ENCODE peak calls at places on chromosome 20, in six cellular contexts. One of them, this sample, is unnamed.
A peak's percentile ranks its signal among the peaks of the same experiment; 100 is the strongest.

GRCh38 chr20:24001901-24002405 is 13.4 kb upstream of the GGTLC1 start:
- DNase-seq in caudate nucleus: no peak
- DNase-seq in NCI-H2081 treated with DMSO at 0.1 percent for 48 hours: no peak
- DNase-seq in activated T-helper 1 cell treated with anti-CD3 and anti-CD28 coated beads, Interleukin-2, amount 50 U/mL, for 16 hours: no peak
- DNase-seq in activated naive CD4-positive, alpha-beta T cell: no peak
- DNase-seq in breast epithelium: no peak
- DNase-seq in this sample: no peak

GRCh38 chr20:3813758-3814581 is 6.4 kb upstream of the AP5S1 start:
- DNase-seq in caudate nucleus: no peak
- DNase-seq in NCI-H2081 treated with DMSO at 0.1 percent for 48 hours: no peak
- DNase-seq in activated T-helper 1 cell treated with anti-CD3 and anti-CD28 coated beads, Interleukin-2, amount 50 U/mL, for 16 hours: no peak
- DNase-seq in activated naive CD4-positive, alpha-beta T cell: no peak
- DNase-seq in breast epithelium: no peak
- DNase-seq in this sample: no peak

GRCh38 chr20:40892642-40893041 is 136.0 kb upstream of the TOP1 start:
- DNase-seq in caudate nucleus: no peak
- DNase-seq in NCI-H2081 treated with DMSO at 0.1 percent for 48 hours: no peak
- DNase-seq in activated T-helper 1 cell treated with anti-CD3 and anti-CD28 coated beads, Interleukin-2, amount 50 U/mL, for 16 hours: no peak
- DNase-seq in activated naive CD4-positive, alpha-beta T cell: no peak
- DNase-seq in breast epithelium: no peak
- DNase-seq in this sample: no peak

GRCh38 chr20:34989118-34989517 is 33.5 kb downstream of the MYH7B start:
- DNase-seq in caudate nucleus: no peak
- DNase-seq in NCI-H2081 treated with DMSO at 0.1 percent for 48 hours: no peak
- DNase-seq in activated T-helper 1 cell treated with anti-CD3 and anti-CD28 coated beads, Interleukin-2, amount 50 U/mL, for 16 hours: no peak
- DNase-seq in activated naive CD4-positive, alpha-beta T cell: no peak
- DNase-seq in breast epithelium: no peak
- DNase-seq in this sample: no peak

GRCh38 chr20:32672982-32673727 is 586 bp downstream of the C20orf203 start:
- DNase-seq in caudate nucleus: no peak
- DNase-seq in NCI-H2081 treated with DMSO at 0.1 percent for 48 hours: no peak
- DNase-seq in activated T-helper 1 cell treated with anti-CD3 and anti-CD28 coated beads, Interleukin-2, amount 50 U/mL, for 16 hours: no peak
- DNase-seq in activated naive CD4-positive, alpha-beta T cell: no peak
- DNase-seq in breast epithelium: no peak
- DNase-seq in this sample: peak; percentile 24

GRCh38 chr20:50587291-50587961 is 77.2 kb downstream of the PTPN1 start:
- DNase-seq in caudate nucleus: no peak
- DNase-seq in NCI-H2081 treated with DMSO at 0.1 percent for 48 hours: no peak
- DNase-seq in activated T-helper 1 cell treated with anti-CD3 and anti-CD28 coated beads, Interleukin-2, amount 50 U/mL, for 16 hours: no peak
- DNase-seq in activated naive CD4-positive, alpha-beta T cell: no peak
- DNase-seq in breast epithelium: no peak
- DNase-seq in this sample: no peak

GRCh38 chr20:24027229-24027628 is 38.6 kb upstream of the GGTLC1 start:
- DNase-seq in caudate nucleus: no peak
- DNase-seq in NCI-H2081 treated with DMSO at 0.1 percent for 48 hours: no peak
- DNase-seq in activated T-helper 1 cell treated with anti-CD3 and anti-CD28 coated beads, Interleukin-2, amount 50 U/mL, for 16 hours: peak; percentile 42
- DNase-seq in activated naive CD4-positive, alpha-beta T cell: peak; percentile 6
- DNase-seq in breast epithelium: no peak
- DNase-seq in this sample: peak; percentile 26

GRCh38 chr20:43508604-43509040 is 1.1 kb downstream of the L3MBTL1 start:
- DNase-seq in caudate nucleus: no peak
- DNase-seq in NCI-H2081 treated with DMSO at 0.1 percent for 48 hours: no peak
- DNase-seq in activated T-helper 1 cell treated with anti-CD3 and anti-CD28 coated beads, Interleukin-2, amount 50 U/mL, for 16 hours: no peak
- DNase-seq in activated naive CD4-positive, alpha-beta T cell: no peak
- DNase-seq in breast epithelium: no peak
- DNase-seq in this sample: no peak

GRCh38 chr20:33337119-33337518 is 54.1 kb downstream of the BPIFB1 start:
- DNase-seq in caudate nucleus: no peak
- DNase-seq in NCI-H2081 treated with DMSO at 0.1 percent for 48 hours: no peak
- DNase-seq in activated T-helper 1 cell treated with anti-CD3 and anti-CD28 coated beads, Interleukin-2, amount 50 U/mL, for 16 hours: no peak
- DNase-seq in activated naive CD4-positive, alpha-beta T cell: no peak
- DNase-seq in breast epithelium: no peak
- DNase-seq in this sample: no peak

GRCh38 chr20:58008413-58008812 is 220.0 kb downstream of the ANKRD60 start:
- DNase-seq in caudate nucleus: no peak
- DNase-seq in NCI-H2081 treated with DMSO at 0.1 percent for 48 hours: no peak
- DNase-seq in activated T-helper 1 cell treated with anti-CD3 and anti-CD28 coated beads, Interleukin-2, amount 50 U/mL, for 16 hours: no peak
- DNase-seq in activated naive CD4-positive, alpha-beta T cell: no peak
- DNase-seq in breast epithelium: peak; percentile 24
- DNase-seq in this sample: no peak

GRCh38 chr20:49446808-49447207 is 35.7 kb downstream of the KCNB1 start:
- DNase-seq in caudate nucleus: peak; percentile 23
- DNase-seq in NCI-H2081 treated with DMSO at 0.1 percent for 48 hours: no peak
- DNase-seq in activated T-helper 1 cell treated with anti-CD3 and anti-CD28 coated beads, Interleukin-2, amount 50 U/mL, for 16 hours: no peak
- DNase-seq in activated naive CD4-positive, alpha-beta T cell: no peak
- DNase-seq in breast epithelium: no peak
- DNase-seq in this sample: no peak

GRCh38 chr20:17916365-17916996 is 52.1 kb downstream of the SNX5 start:
- DNase-seq in caudate nucleus: no peak
- DNase-seq in NCI-H2081 treated with DMSO at 0.1 percent for 48 hours: no peak
- DNase-seq in activated T-helper 1 cell treated with anti-CD3 and anti-CD28 coated beads, Interleukin-2, amount 50 U/mL, for 16 hours: no peak
- DNase-seq in activated naive CD4-positive, alpha-beta T cell: no peak
- DNase-seq in breast epithelium: no peak
- DNase-seq in this sample: no peak

GRCh38 chr20:8860011-8860495 is 208.8 kb upstream of the PLCB4 start:
- DNase-seq in caudate nucleus: no peak
- DNase-seq in NCI-H2081 treated with DMSO at 0.1 percent for 48 hours: no peak
- DNase-seq in activated T-helper 1 cell treated with anti-CD3 and anti-CD28 coated beads, Interleukin-2, amount 50 U/mL, for 16 hours: no peak
- DNase-seq in activated naive CD4-positive, alpha-beta T cell: no peak
- DNase-seq in breast epithelium: no peak
- DNase-seq in this sample: no peak

GRCh38 chr20:1818895-1819294 is 76.3 kb upstream of the SIRPA start:
- DNase-seq in caudate nucleus: no peak
- DNase-seq in NCI-H2081 treated with DMSO at 0.1 percent for 48 hours: no peak
- DNase-seq in activated T-helper 1 cell treated with anti-CD3 and anti-CD28 coated beads, Interleukin-2, amount 50 U/mL, for 16 hours: no peak
- DNase-seq in activated naive CD4-positive, alpha-beta T cell: no peak
- DNase-seq in breast epithelium: no peak
- DNase-seq in this sample: no peak

GRCh38 chr20:36104244-36104643 is 50.3 kb upstream of the EPB41L1 start:
- DNase-seq in caudate nucleus: no peak
- DNase-seq in NCI-H2081 treated with DMSO at 0.1 percent for 48 hours: no peak
- DNase-seq in activated T-helper 1 cell treated with anti-CD3 and anti-CD28 coated beads, Interleukin-2, amount 50 U/mL, for 16 hours: no peak
- DNase-seq in activated naive CD4-positive, alpha-beta T cell: no peak
- DNase-seq in breast epithelium: no peak
- DNase-seq in this sample: no peak

GRCh38 chr20:35939264-35939663 is 15.0 kb downstream of the SCAND1 start:
- DNase-seq in caudate nucleus: no peak
- DNase-seq in NCI-H2081 treated with DMSO at 0.1 percent for 48 hours: no peak
- DNase-seq in activated T-helper 1 cell treated with anti-CD3 and anti-CD28 coated beads, Interleukin-2, amount 50 U/mL, for 16 hours: no peak
- DNase-seq in activated naive CD4-positive, alpha-beta T cell: no peak
- DNase-seq in breast epithelium: no peak
- DNase-seq in this sample: no peak

GRCh38 chr20:21396045-21396893 is 1.1 kb downstream of the NKX2-4 start:
- DNase-seq in caudate nucleus: no peak
- DNase-seq in NCI-H2081 treated with DMSO at 0.1 percent for 48 hours: no peak
- DNase-seq in activated T-helper 1 cell treated with anti-CD3 and anti-CD28 coated beads, Interleukin-2, amount 50 U/mL, for 16 hours: no peak
- DNase-seq in activated naive CD4-positive, alpha-beta T cell: no peak
- DNase-seq in breast epithelium: no peak
- DNase-seq in this sample: no peak

GRCh38 chr20:33387177-33387576 is 14.1 kb downstream of the CDK5RAP1 start:
- DNase-seq in caudate nucleus: no peak
- DNase-seq in NCI-H2081 treated with DMSO at 0.1 percent for 48 hours: no peak
- DNase-seq in activated T-helper 1 cell treated with anti-CD3 and anti-CD28 coated beads, Interleukin-2, amount 50 U/mL, for 16 hours: no peak
- DNase-seq in activated naive CD4-positive, alpha-beta T cell: no peak
- DNase-seq in breast epithelium: no peak
- DNase-seq in this sample: no peak

GRCh38 chr20:21534453-21534852 is 20.6 kb upstream of the NKX2-2 start:
- DNase-seq in caudate nucleus: no peak
- DNase-seq in NCI-H2081 treated with DMSO at 0.1 percent for 48 hours: no peak
- DNase-seq in activated T-helper 1 cell treated with anti-CD3 and anti-CD28 coated beads, Interleukin-2, amount 50 U/mL, for 16 hours: no peak
- DNase-seq in activated naive CD4-positive, alpha-beta T cell: no peak
- DNase-seq in breast epithelium: no peak
- DNase-seq in this sample: no peak

GRCh38 chr20:48807586-48808381 is 20.0 kb downstream of the PREX1 start:
- DNase-seq in caudate nucleus: peak; percentile 59
- DNase-seq in NCI-H2081 treated with DMSO at 0.1 percent for 48 hours: no peak
- DNase-seq in activated T-helper 1 cell treated with anti-CD3 and anti-CD28 coated beads, Interleukin-2, amount 50 U/mL, for 16 hours: no peak
- DNase-seq in activated naive CD4-positive, alpha-beta T cell: no peak
- DNase-seq in breast epithelium: no peak
- DNase-seq in this sample: no peak

GRCh38 chr20:24560571-24561485 is 91.4 kb downstream of the SYNDIG1 start:
- DNase-seq in caudate nucleus: no peak
- DNase-seq in NCI-H2081 treated with DMSO at 0.1 percent for 48 hours: no peak
- DNase-seq in activated T-helper 1 cell treated with anti-CD3 and anti-CD28 coated beads, Interleukin-2, amount 50 U/mL, for 16 hours: no peak
- DNase-seq in activated naive CD4-positive, alpha-beta T cell: no peak
- DNase-seq in breast epithelium: no peak
- DNase-seq in this sample: no peak

GRCh38 chr20:9112541-9113515 is 43.9 kb downstream of the PLCB4 start:
- DNase-seq in caudate nucleus: no peak
- DNase-seq in NCI-H2081 treated with DMSO at 0.1 percent for 48 hours: no peak
- DNase-seq in activated T-helper 1 cell treated with anti-CD3 and anti-CD28 coated beads, Interleukin-2, amount 50 U/mL, for 16 hours: no peak
- DNase-seq in activated naive CD4-positive, alpha-beta T cell: no peak
- DNase-seq in breast epithelium: no peak
- DNase-seq in this sample: no peak

GRCh38 chr20:45905505-45906079 is 6.4 kb downstream of the PLTP start:
- DNase-seq in caudate nucleus: no peak
- DNase-seq in NCI-H2081 treated with DMSO at 0.1 percent for 48 hours: no peak
- DNase-seq in activated T-helper 1 cell treated with anti-CD3 and anti-CD28 coated beads, Interleukin-2, amount 50 U/mL, for 16 hours: no peak
- DNase-seq in activated naive CD4-positive, alpha-beta T cell: no peak
- DNase-seq in breast epithelium: no peak
- DNase-seq in this sample: no peak

GRCh38 chr20:38195041-38195504 is 30.0 kb upstream of the TGM2 start:
- DNase-seq in caudate nucleus: no peak
- DNase-seq in NCI-H2081 treated with DMSO at 0.1 percent for 48 hours: no peak
- DNase-seq in activated T-helper 1 cell treated with anti-CD3 and anti-CD28 coated beads, Interleukin-2, amount 50 U/mL, for 16 hours: no peak
- DNase-seq in activated naive CD4-positive, alpha-beta T cell: no peak
- DNase-seq in breast epithelium: no peak
- DNase-seq in this sample: no peak

GRCh38 chr20:32289661-32290431 is 12.4 kb downstream of the KIF3B start:
- DNase-seq in caudate nucleus: no peak
- DNase-seq in NCI-H2081 treated with DMSO at 0.1 percent for 48 hours: no peak
- DNase-seq in activated T-helper 1 cell treated with anti-CD3 and anti-CD28 coated beads, Interleukin-2, amount 50 U/mL, for 16 hours: no peak
- DNase-seq in activated naive CD4-positive, alpha-beta T cell: no peak
- DNase-seq in breast epithelium: no peak
- DNase-seq in this sample: no peak

GRCh38 chr20:47857994-47858557 is 72.8 kb upstream of the SULF2 start:
- DNase-seq in caudate nucleus: no peak
- DNase-seq in NCI-H2081 treated with DMSO at 0.1 percent for 48 hours: no peak
- DNase-seq in activated T-helper 1 cell treated with anti-CD3 and anti-CD28 coated beads, Interleukin-2, amount 50 U/mL, for 16 hours: no peak
- DNase-seq in activated naive CD4-positive, alpha-beta T cell: no peak
- DNase-seq in breast epithelium: no peak
- DNase-seq in this sample: no peak

GRCh38 chr20:34037121-34037520 is 43.4 kb downstream of the RALY start:
- DNase-seq in caudate nucleus: no peak
- DNase-seq in NCI-H2081 treated with DMSO at 0.1 percent for 48 hours: no peak
- DNase-seq in activated T-helper 1 cell treated with anti-CD3 and anti-CD28 coated beads, Interleukin-2, amount 50 U/mL, for 16 hours: peak; percentile 22
- DNase-seq in activated naive CD4-positive, alpha-beta T cell: no peak
- DNase-seq in breast epithelium: no peak
- DNase-seq in this sample: no peak

GRCh38 chr20:54195483-54196472 is 12.1 kb upstream of the PFDN4 start:
- DNase-seq in caudate nucleus: no peak
- DNase-seq in NCI-H2081 treated with DMSO at 0.1 percent for 48 hours: no peak
- DNase-seq in activated T-helper 1 cell treated with anti-CD3 and anti-CD28 coated beads, Interleukin-2, amount 50 U/mL, for 16 hours: no peak
- DNase-seq in activated naive CD4-positive, alpha-beta T cell: no peak
- DNase-seq in breast epithelium: no peak
- DNase-seq in this sample: no peak

GRCh38 chr20:49278817-49279676 is 1.2 kb upstream of the ZNFX1 start:
- DNase-seq in caudate nucleus: no peak
- DNase-seq in NCI-H2081 treated with DMSO at 0.1 percent for 48 hours: no peak
- DNase-seq in activated T-helper 1 cell treated with anti-CD3 and anti-CD28 coated beads, Interleukin-2, amount 50 U/mL, for 16 hours: no peak
- DNase-seq in activated naive CD4-positive, alpha-beta T cell: no peak
- DNase-seq in breast epithelium: no peak
- DNase-seq in this sample: no peak

GRCh38 chr20:7841967-7842301 is 98.3 kb downstream of the HAO1 start:
- DNase-seq in caudate nucleus: no peak
- DNase-seq in NCI-H2081 treated with DMSO at 0.1 percent for 48 hours: no peak
- DNase-seq in activated T-helper 1 cell treated with anti-CD3 and anti-CD28 coated beads, Interleukin-2, amount 50 U/mL, for 16 hours: no peak
- DNase-seq in activated naive CD4-positive, alpha-beta T cell: no peak
- DNase-seq in breast epithelium: no peak
- DNase-seq in this sample: no peak